ENCODE peak calls at places on chromosomes 4 and X, in six cellular contexts. P is caudate nucleus, N is Kasumi-1, Q is progenitor cell of endocrine pancreas, O is EH, D is mammary epithelial cell. R is an unnamed sample.

GRCh38 chrX:136627381-136627780 is 20.6 kb upstream of the CD40LG start:
- DNase-seq in P (no peak), N (no peak), Q (no peak), O (no peak), D (no peak), R (no peak)

GRCh38 chrX:47936224-47936939 is 67.4 kb downstream of the ZNF182 start:
- DNase-seq in P (no peak), N (no peak), Q (no peak), O (no peak), D (no peak), R (no peak)

GRCh38 chrX:95063554-95063953 is 1389.5 kb downstream of the FAM133A start:
- DNase-seq in P (no peak), N (no peak), Q (no peak), O (peak; percentile 55), D (peak; percentile 17), R (no peak)

GRCh38 chr4:148776944-148777343 is 334.7 kb upstream of the NR3C2 start:
- DNase-seq in P (no peak), N (no peak), Q (no peak), O (peak; percentile 7), D (no peak), R (no peak)

GRCh38 chr4:188372051-188372450 is 232.8 kb downstream of the TRIML1 start:
- DNase-seq in P (no peak), N (no peak), Q (no peak), O (peak; percentile 5), D (peak; percentile 66), R (no peak)

GRCh38 chr4:10524196-10524833 is 67.1 kb upstream of the ZNF518B start:
- DNase-seq in P (no peak), N (no peak), Q (no peak), O (no peak), D (peak; percentile 58), R (no peak)

GRCh38 chrX:138745215-138745614 is 33.7 kb upstream of the FGF13 start:
- DNase-seq in P (no peak), N (peak; percentile 46), Q (peak; percentile 30), O (peak; percentile 25), D (peak; percentile 36), R (peak; percentile 86)

GRCh38 chrX:1453390-1453783 is 678 bp upstream of the ASMTL start:
- DNase-seq in P (no peak), N (no peak), Q (no peak), O (no peak), D (no peak), R (no peak)

R was measured in Karpas-422.